ENCODE peak calls at places on chromosomes 1 and 21, in five cellular contexts. B, J, X, V and I are unnamed samples.

GRCh38 chr1:157312270-157312812 is 174.1 kb upstream of the ETV3 start:
- DNase-seq in J (no peak), V (no peak), X (no peak), B (no peak), I (no peak)

GRCh38 chr1:112637257-112638108 is 17.9 kb downstream of the CAPZA1 start:
- DNase-seq in X (no peak), J (no peak), B (peak; percentile 26), V (no peak), I (no peak)

GRCh38 chr1:923131-923990 is at the start of gene SAMD11:
- DNase-seq in J (peak; percentile 32), B (peak; percentile 74), V (peak; percentile 31), X (peak; percentile 79), I (peak; percentile 46)

GRCh38 chr1:205421728-205422127 is at the start of gene LEMD1:
- DNase-seq in J (no peak), B (no peak), X (no peak), V (no peak), I (no peak)

GRCh38 chr1:1833456-1833855 is 55.2 kb upstream of the NADK start:
- DNase-seq in X (no peak), J (no peak), B (no peak), V (no peak), I (no peak)

GRCh38 chr1:54810144-54810942 is 9.2 kb upstream of the TTC22 start:
- DNase-seq in J (peak; percentile 1), B (peak; percentile 62), V (peak; percentile 57), X (peak; percentile 38), I (no peak)

GRCh38 chr1:24683713-24684162 is 40.6 kb downstream of the SRRM1 start:
- DNase-seq in X (no peak), B (no peak), J (peak; percentile 86), V (no peak), I (peak; percentile 77)

GRCh38 chr1:31674626-31675025 is 29.2 kb downstream of the COL16A1 start:
- DNase-seq in V (no peak), X (no peak), B (no peak), J (no peak), I (no peak)

GRCh38 chr1:190373705-190374336 is 103.8 kb downstream of the BRINP3 start:
- DNase-seq in B (no peak), X (peak; percentile 34), V (no peak), J (no peak), I (no peak)

GRCh38 chr1:16184557-16185303 is 27.7 kb downstream of the ARHGEF19 start:
- DNase-seq in B (no peak), J (no peak), X (no peak), V (no peak), I (no peak)

GRCh38 chr1:213138391-213138790 is 87.3 kb downstream of the RPS6KC1 start:
- DNase-seq in B (no peak), J (no peak), V (peak; percentile 82), X (peak; percentile 99), I (no peak)

GRCh38 chr21:29029524-29029923 is 5.1 kb downstream of the USP16 start:
- DNase-seq in V (no peak), J (no peak), X (no peak), B (no peak), I (no peak)

GRCh38 chr1:196407358-196408041 is 200.7 kb downstream of the KCNT2 start:
- DNase-seq in V (no peak), B (no peak), X (no peak), J (no peak), I (no peak)

GRCh38 chr1:30750751-30751291 is 6.8 kb downstream of the LAPTM5 start:
- DNase-seq in B (no peak), X (no peak), J (no peak), V (no peak), I (no peak)

GRCh38 chr1:116290920-116291465 is 82.1 kb upstream of the ATP1A1 start:
- DNase-seq in B (no peak), X (no peak), J (no peak), V (no peak), I (no peak)

GRCh38 chr1:111615874-111616715 is 3.5 kb upstream of the RAP1A start:
- DNase-seq in B (no peak), V (no peak), J (no peak), X (no peak), I (no peak)

GRCh38 chr1:72037745-72038343 is 244.5 kb downstream of the NEGR1 start:
- DNase-seq in B (peak; percentile 1), J (peak; percentile 3), X (peak; percentile 72), V (no peak), I (no peak)

GRCh38 chr1:234841710-234842231 is 231.8 kb upstream of the IRF2BP2 start:
- DNase-seq in J (no peak), B (no peak), V (no peak), X (no peak), I (no peak)

GRCh38 chr1:161511018-161511755 is 5.9 kb downstream of the FCGR2A start:
- DNase-seq in X (peak; percentile 81), B (no peak), J (no peak), V (no peak), I (no peak)

GRCh38 chr1:41347276-41347675 is 14.0 kb upstream of the FOXO6 start:
- DNase-seq in X (no peak), V (no peak), J (no peak), B (no peak), I (no peak)

GRCh38 chr1:10573446-10573845 is 98.7 kb downstream of the PEX14 start:
- DNase-seq in X (no peak), V (no peak), B (no peak), J (no peak), I (no peak)

GRCh38 chr1:85659174-85659573 is 49.1 kb downstream of the ZNHIT6 start:
- DNase-seq in V (no peak), B (no peak), X (no peak), J (no peak), I (no peak)

GRCh38 chr1:204146309-204146708 is 5.5 kb downstream of the ETNK2 start:
- DNase-seq in X (no peak), V (no peak), J (no peak), B (no peak), I (no peak)

GRCh38 chr1:50422946-50423669 is at the start of gene DMRTA2:
- DNase-seq in J (no peak), V (peak; percentile 97), X (peak; percentile 92), B (no peak), I (no peak)

GRCh38 chr1:96002969-96003964 is 718.3 kb upstream of the PTBP2 start:
- DNase-seq in X (no peak), B (no peak), J (no peak), V (no peak), I (no peak)

GRCh38 chr1:13702425-13703127 is 2.6 kb downstream of the PRDM2 start:
- DNase-seq in B (no peak), V (no peak), J (no peak), X (no peak), I (no peak)